ENCODE peak calls at places on chromosomes 2 and 18, in nine cellular contexts. One of them, this sample, is unnamed.

GRCh38 chr2:170716851-170717598 is 1.9 kb downstream of the SP5 start:
- DNase-seq in activated T-helper 1 cell treated with anti-CD3 and anti-CD28 coated beads, Interleukin-12 subunit alpha, Interleukin-12 subunit beta, Interleukin-2, Interleukin-4 antibody, amounts not matched to agents 30 ng/mL and 10 ng/mL and 1 ng/mL, durations not matched to agents 14 hours and 24 hours and 36 hours: peak
- DNase-seq in HT1080: no peak
- DNase-seq in left cardiac atrium: peak
- DNase-seq in HEK293T: no peak
- DNase-seq in fibroblast of gingiva: peak
- DNase-seq in NCI-H1694 treated with DMSO at 0.1 percent for 48 hours: no peak
- DNase-seq in fibroblast of mammary gland: peak
- DNase-seq in suprapubic skin: peak
- DNase-seq in this sample: peak

GRCh38 chr18:75977069-75977468 is 518.0 kb downstream of the ZNF516 start:
- DNase-seq in HEK293T: no peak
- DNase-seq in suprapubic skin: no peak
- DNase-seq in HT1080: peak
- DNase-seq in activated T-helper 1 cell treated with anti-CD3 and anti-CD28 coated beads, Interleukin-12 subunit alpha, Interleukin-12 subunit beta, Interleukin-2, Interleukin-4 antibody, amounts not matched to agents 30 ng/mL and 10 ng/mL and 1 ng/mL, durations not matched to agents 14 hours and 24 hours and 36 hours: no peak
- DNase-seq in fibroblast of gingiva: no peak
- DNase-seq in left cardiac atrium: no peak
- DNase-seq in NCI-H1694 treated with DMSO at 0.1 percent for 48 hours: no peak
- DNase-seq in fibroblast of mammary gland: peak
- DNase-seq in this sample: no peak

GRCh38 chr2:216392945-216393840 is 19.1 kb upstream of the SMARCAL1 start:
- DNase-seq in suprapubic skin: no peak
- DNase-seq in left cardiac atrium: no peak
- DNase-seq in activated T-helper 1 cell treated with anti-CD3 and anti-CD28 coated beads, Interleukin-12 subunit alpha, Interleukin-12 subunit beta, Interleukin-2, Interleukin-4 antibody, amounts not matched to agents 30 ng/mL and 10 ng/mL and 1 ng/mL, durations not matched to agents 14 hours and 24 hours and 36 hours: no peak
- DNase-seq in NCI-H1694 treated with DMSO at 0.1 percent for 48 hours: no peak
- DNase-seq in fibroblast of gingiva: no peak
- DNase-seq in HT1080: no peak
- DNase-seq in HEK293T: no peak
- DNase-seq in fibroblast of mammary gland: no peak
- DNase-seq in this sample: no peak

GRCh38 chr2:18117592-18117991 is 239.1 kb downstream of the KCNS3 start:
- DNase-seq in HT1080: peak
- DNase-seq in left cardiac atrium: no peak
- DNase-seq in NCI-H1694 treated with DMSO at 0.1 percent for 48 hours: peak
- DNase-seq in suprapubic skin: no peak
- DNase-seq in fibroblast of gingiva: peak
- DNase-seq in fibroblast of mammary gland: peak
- DNase-seq in activated T-helper 1 cell treated with anti-CD3 and anti-CD28 coated beads, Interleukin-12 subunit alpha, Interleukin-12 subunit beta, Interleukin-2, Interleukin-4 antibody, amounts not matched to agents 30 ng/mL and 10 ng/mL and 1 ng/mL, durations not matched to agents 14 hours and 24 hours and 36 hours: no peak
- DNase-seq in HEK293T: peak
- DNase-seq in this sample: peak

GRCh38 chr2:18428516-18428915 is 131.9 kb downstream of the RDH14 start:
- DNase-seq in left cardiac atrium: no peak
- DNase-seq in activated T-helper 1 cell treated with anti-CD3 and anti-CD28 coated beads, Interleukin-12 subunit alpha, Interleukin-12 subunit beta, Interleukin-2, Interleukin-4 antibody, amounts not matched to agents 30 ng/mL and 10 ng/mL and 1 ng/mL, durations not matched to agents 14 hours and 24 hours and 36 hours: no peak
- DNase-seq in NCI-H1694 treated with DMSO at 0.1 percent for 48 hours: no peak
- DNase-seq in fibroblast of gingiva: no peak
- DNase-seq in HT1080: no peak
- DNase-seq in suprapubic skin: no peak
- DNase-seq in fibroblast of mammary gland: no peak
- DNase-seq in HEK293T: no peak
- DNase-seq in this sample: no peak

GRCh38 chr2:157327200-157327599 is 1.6 kb upstream of the ERMN start:
- DNase-seq in left cardiac atrium: no peak
- DNase-seq in NCI-H1694 treated with DMSO at 0.1 percent for 48 hours: peak
- DNase-seq in HT1080: no peak
- DNase-seq in fibroblast of gingiva: no peak
- DNase-seq in HEK293T: no peak
- DNase-seq in activated T-helper 1 cell treated with anti-CD3 and anti-CD28 coated beads, Interleukin-12 subunit alpha, Interleukin-12 subunit beta, Interleukin-2, Interleukin-4 antibody, amounts not matched to agents 30 ng/mL and 10 ng/mL and 1 ng/mL, durations not matched to agents 14 hours and 24 hours and 36 hours: no peak
- DNase-seq in fibroblast of mammary gland: no peak
- DNase-seq in suprapubic skin: no peak
- DNase-seq in this sample: no peak

GRCh38 chr18:13480856-13481255 is 245.5 kb downstream of the FAM210A start:
- DNase-seq in fibroblast of mammary gland: no peak
- DNase-seq in activated T-helper 1 cell treated with anti-CD3 and anti-CD28 coated beads, Interleukin-12 subunit alpha, Interleukin-12 subunit beta, Interleukin-2, Interleukin-4 antibody, amounts not matched to agents 30 ng/mL and 10 ng/mL and 1 ng/mL, durations not matched to agents 14 hours and 24 hours and 36 hours: no peak
- DNase-seq in HT1080: no peak
- DNase-seq in suprapubic skin: no peak
- DNase-seq in NCI-H1694 treated with DMSO at 0.1 percent for 48 hours: no peak
- DNase-seq in HEK293T: no peak
- DNase-seq in fibroblast of gingiva: no peak
- DNase-seq in left cardiac atrium: no peak
- DNase-seq in this sample: no peak

GRCh38 chr18:8478166-8478967 is 130.9 kb upstream of the RAB12 start:
- DNase-seq in NCI-H1694 treated with DMSO at 0.1 percent for 48 hours: peak
- DNase-seq in activated T-helper 1 cell treated with anti-CD3 and anti-CD28 coated beads, Interleukin-12 subunit alpha, Interleukin-12 subunit beta, Interleukin-2, Interleukin-4 antibody, amounts not matched to agents 30 ng/mL and 10 ng/mL and 1 ng/mL, durations not matched to agents 14 hours and 24 hours and 36 hours: peak
- DNase-seq in suprapubic skin: no peak
- DNase-seq in fibroblast of mammary gland: peak
- DNase-seq in HEK293T: peak
- DNase-seq in HT1080: peak
- DNase-seq in fibroblast of gingiva: peak
- DNase-seq in left cardiac atrium: peak
- DNase-seq in this sample: peak

GRCh38 chr2:143696651-143697050 is 567.4 kb downstream of the ARHGAP15 start:
- DNase-seq in fibroblast of mammary gland: no peak
- DNase-seq in NCI-H1694 treated with DMSO at 0.1 percent for 48 hours: no peak
- DNase-seq in fibroblast of gingiva: no peak
- DNase-seq in activated T-helper 1 cell treated with anti-CD3 and anti-CD28 coated beads, Interleukin-12 subunit alpha, Interleukin-12 subunit beta, Interleukin-2, Interleukin-4 antibody, amounts not matched to agents 30 ng/mL and 10 ng/mL and 1 ng/mL, durations not matched to agents 14 hours and 24 hours and 36 hours: no peak
- DNase-seq in suprapubic skin: no peak
- DNase-seq in HT1080: no peak
- DNase-seq in HEK293T: no peak
- DNase-seq in left cardiac atrium: no peak
- DNase-seq in this sample: no peak

GRCh38 chr2:33077316-33077715 is 130.6 kb downstream of the LTBP1 start:
- DNase-seq in suprapubic skin: no peak
- DNase-seq in HEK293T: no peak
- DNase-seq in fibroblast of gingiva: no peak
- DNase-seq in fibroblast of mammary gland: no peak
- DNase-seq in HT1080: no peak
- DNase-seq in activated T-helper 1 cell treated with anti-CD3 and anti-CD28 coated beads, Interleukin-12 subunit alpha, Interleukin-12 subunit beta, Interleukin-2, Interleukin-4 antibody, amounts not matched to agents 30 ng/mL and 10 ng/mL and 1 ng/mL, durations not matched to agents 14 hours and 24 hours and 36 hours: no peak
- DNase-seq in left cardiac atrium: no peak
- DNase-seq in NCI-H1694 treated with DMSO at 0.1 percent for 48 hours: no peak
- DNase-seq in this sample: no peak

GRCh38 chr18:54612237-54612636 is 21.2 kb downstream of the DYNAP start:
- DNase-seq in NCI-H1694 treated with DMSO at 0.1 percent for 48 hours: no peak
- DNase-seq in HEK293T: no peak
- DNase-seq in left cardiac atrium: no peak
- DNase-seq in activated T-helper 1 cell treated with anti-CD3 and anti-CD28 coated beads, Interleukin-12 subunit alpha, Interleukin-12 subunit beta, Interleukin-2, Interleukin-4 antibody, amounts not matched to agents 30 ng/mL and 10 ng/mL and 1 ng/mL, durations not matched to agents 14 hours and 24 hours and 36 hours: no peak
- DNase-seq in HT1080: no peak
- DNase-seq in fibroblast of gingiva: peak
- DNase-seq in fibroblast of mammary gland: peak
- DNase-seq in suprapubic skin: no peak
- DNase-seq in this sample: no peak

This sample was measured in testis.